ENCODE peak calls at places on chromosomes 5 and 9, in nine cellular contexts. H is neuronal stem cell; Q is EL; S is HFFc6; O is GM10248; J is CD8-positive, alpha-beta T cell; D is kidney; N is GM04504; Y is naive B cell. P is an unnamed sample.

GRCh38 chr5:161230222-161230621 is 316.3 kb downstream of the GABRB2 start:
- DNase-seq in S (no peak), Y (no peak), N (no peak), O (no peak), Q (no peak), H (no peak), J (no peak), D (no peak), P (no peak)

GRCh38 chr9:4092793-4093709 is 206.8 kb downstream of the GLIS3 start:
- DNase-seq in S (no peak), Y (no peak), D (no peak), Q (no peak), O (no peak), H (no peak), N (no peak), J (no peak), P (no peak)

GRCh38 chr9:135320331-135320730 is 159.3 kb upstream of the PPP1R26 start:
- DNase-seq in J (no peak), S (no peak), Q (no peak), O (no peak), H (no peak), D (no peak), Y (no peak), N (no peak), P (no peak)

GRCh38 chr5:137575847-137576246 is 76.7 kb upstream of the SPOCK1 start:
- DNase-seq in N (no peak), Y (no peak), H (no peak), S (peak; percentile 13), Q (peak; percentile 94), O (no peak), D (no peak), J (no peak), P (no peak)

GRCh38 chr5:66796306-66797292 is 200.4 kb downstream of the MAST4 start:
- DNase-seq in N (no peak), Y (no peak), S (no peak), H (no peak), Q (no peak), D (no peak), O (no peak), J (no peak), P (no peak)

GRCh38 chr9:93041108-93041802 is 17.2 kb upstream of the SUSD3 start:
- DNase-seq in O (no peak), N (no peak), D (no peak), S (no peak), Y (no peak), J (no peak), Q (no peak), H (no peak), P (no peak)

GRCh38 chr9:130467371-130467770 is 22.6 kb downstream of the ASS1 start:
- DNase-seq in H (no peak), Y (no peak), D (no peak), O (no peak), Q (no peak), S (no peak), J (no peak), N (no peak), P (no peak)

GRCh38 chr5:9245071-9245470 is 300.8 kb downstream of the SEMA5A start:
- DNase-seq in N (no peak), J (no peak), O (no peak), D (no peak), H (no peak), S (no peak), Y (no peak), Q (no peak), P (no peak)

GRCh38 chr9:20356392-20357206 is 265.7 kb downstream of the MLLT3 start:
- DNase-seq in Y (peak; percentile 22), S (peak; percentile 80), J (peak; percentile 64), O (peak; percentile 54), H (peak; percentile 74), D (peak; percentile 66), N (peak; percentile 59), Q (peak; percentile 86), P (peak; percentile 65)

GRCh38 chr5:125595095-125595494 is 828.1 kb upstream of the GRAMD2B start:
- DNase-seq in Y (no peak), J (no peak), N (peak; percentile 3), O (no peak), S (no peak), H (no peak), D (peak; percentile 87), Q (no peak), P (peak; percentile 62)

GRCh38 chr5:169495252-169495548 is 88.4 kb upstream of the SPDL1 start:
- DNase-seq in O (no peak), J (no peak), S (no peak), Y (no peak), N (no peak), H (no peak), Q (no peak), D (no peak), P (no peak)

GRCh38 chr5:16467363-16468219 is 2.0 kb upstream of the ZNF622 start:
- DNase-seq in Q (peak; percentile 73), J (no peak), Y (no peak), N (no peak), D (no peak), H (no peak), O (peak; percentile 48), S (peak; percentile 81), P (no peak)

GRCh38 chr5:35815089-35815936 is 41.4 kb upstream of the IL7R start:
- DNase-seq in Y (no peak), N (no peak), H (no peak), S (peak; percentile 10), D (no peak), J (no peak), Q (peak; percentile 49), O (no peak), P (no peak)

GRCh38 chr5:5065472-5065871 is 74.7 kb upstream of the ADAMTS16 start:
- DNase-seq in H (no peak), N (no peak), D (no peak), J (no peak), Q (no peak), O (no peak), Y (no peak), S (no peak), P (no peak)

GRCh38 chr5:9149988-9150387 is 395.9 kb downstream of the SEMA5A start:
- DNase-seq in Q (peak; percentile 95), J (no peak), H (no peak), Y (no peak), O (no peak), S (peak; percentile 74), D (no peak), N (peak; percentile 39), P (no peak)

GRCh38 chr9:15421532-15421931 is 1.1 kb upstream of the SNAPC3 start:
- DNase-seq in N (no peak), D (no peak), Y (no peak), S (no peak), O (no peak), H (no peak), J (no peak), Q (no peak), P (no peak)

GRCh38 chr9:18569941-18570630 is 96.1 kb downstream of the ADAMTSL1 start:
- DNase-seq in O (no peak), Q (peak; percentile 10), D (no peak), J (no peak), N (no peak), H (no peak), Y (no peak), S (no peak), P (no peak)

GRCh38 chr9:82891321-82891720 is 171.6 kb downstream of the RASEF start:
- DNase-seq in Q (peak; percentile 6), H (no peak), D (no peak), J (no peak), Y (no peak), O (no peak), S (no peak), N (no peak), P (no peak)

GRCh38 chr5:160357861-160358411 is 12.5 kb downstream of the C1QTNF2 start:
- DNase-seq in Q (no peak), D (no peak), O (no peak), J (no peak), H (no peak), Y (no peak), N (no peak), S (no peak), P (no peak)

GRCh38 chr5:41109186-41109585 is 38.0 kb upstream of the MROH2B start:
- DNase-seq in Y (no peak), Q (peak; percentile 50), S (peak; percentile 46), N (no peak), J (no peak), H (no peak), O (no peak), D (no peak), P (no peak)

GRCh38 chr5:169385636-169386035 is 84.7 kb upstream of the SLIT3 start:
- DNase-seq in Q (no peak), S (no peak), O (no peak), J (no peak), Y (no peak), H (no peak), D (no peak), N (no peak), P (no peak)

GRCh38 chr5:130141689-130142320 is 237.5 kb downstream of the CHSY3 start:
- DNase-seq in Q (no peak), O (peak; percentile 8), Y (no peak), N (peak; percentile 21), D (no peak), J (no peak), S (no peak), H (no peak), P (peak; percentile 64)

GRCh38 chr5:56588636-56589485 is 226.5 kb upstream of the MAP3K1 start:
- DNase-seq in O (peak; percentile 85), Y (peak; percentile 96), H (peak; percentile 51), S (no peak), Q (no peak), N (no peak), D (peak; percentile 76), J (peak; percentile 60), P (peak; percentile 70)

GRCh38 chr5:171937351-171937750 is 69.1 kb downstream of the FBXW11 start:
- DNase-seq in J (no peak), N (no peak), Q (no peak), Y (no peak), H (no peak), D (no peak), S (no peak), O (no peak), P (no peak)

GRCh38 chr9:89419978-89420394 is 77.9 kb downstream of the SEMA4D start:
- DNase-seq in O (no peak), S (no peak), H (no peak), D (no peak), Y (no peak), J (peak; percentile 44), N (no peak), Q (no peak), P (no peak)

GRCh38 chr5:60541980-60542379 is 158.0 kb downstream of the DEPDC1B start:
- DNase-seq in N (no peak), J (no peak), Y (no peak), S (no peak), D (no peak), Q (peak; percentile 24), O (no peak), H (no peak), P (no peak)

GRCh38 chr5:28544501-28544900 is 1506.1 kb upstream of the CDH9 start:
- DNase-seq in J (no peak), Q (no peak), D (no peak), N (no peak), Y (no peak), O (no peak), S (no peak), H (no peak), P (no peak)